ENCODE peak calls at places on chromosomes 13 and 19, in nine cellular contexts. M is H1; R is stimulated activated CD4-positive, alpha-beta T cell treated with anti-CD3 and anti-CD28 coated beads, Interleukin-4, amount 100 ng/mL, for 24 hours; S is activated CD4-positive, alpha-beta memory T cell treated with anti-CD3 and anti-CD28 coated beads, Interleukin-2, amount 10 ng/mL, durations not matched to agents 7 days and 5 days; Q is glutamatergic neuron; G is GM04504; P is stimulated activated CD8-positive, alpha-beta memory T cell treated with anti-CD3 and anti-CD28 coated beads, Interleukin-12 subunit alpha, Interleukin-12 subunit beta, amount 100 ng/mL, for 1 hour; V is NCI-H446; D is activated T-cell treated with anti-CD3 and anti-CD28 coated beads, Interleukin-2, amount 50 U/mL, for 72 hours. N is an unnamed sample.
A peak's percentile ranks its signal among the peaks of the same experiment; 100 is the strongest.

GRCh38 chr13:109355129-109355528 is 431.3 kb downstream of the IRS2 start:
- DNase-seq in G (no peak), V (no peak), Q (no peak), S (no peak), M (no peak), D (no peak), R (no peak), P (no peak), N (no peak)

GRCh38 chr13:48500652-48501197 is 32.2 kb downstream of the RCBTB2 start:
- DNase-seq in S (no peak), D (no peak), Q (no peak), R (no peak), V (no peak), G (peak; percentile 74), M (no peak), P (no peak), N (no peak)

GRCh38 chr13:100063333-100063732 is 25.6 kb upstream of the PCCA start:
- DNase-seq in R (no peak), G (no peak), D (no peak), Q (no peak), S (no peak), V (no peak), M (no peak), P (no peak), N (no peak)

GRCh38 chr13:101640797-101641400 is 188.4 kb downstream of the ITGBL1 start:
- DNase-seq in P (no peak), V (no peak), D (no peak), Q (no peak), S (no peak), M (no peak), R (no peak), G (peak; percentile 40), N (no peak)

GRCh38 chr13:46666727-46667456 is 113.9 kb downstream of the LRCH1 start:
- DNase-seq in D (no peak), P (no peak), R (no peak), Q (peak; percentile 49), M (peak; percentile 25), S (no peak), V (peak; percentile 84), G (no peak), N (no peak)

GRCh38 chr19:15115080-15115479 is 7.9 kb downstream of the SYDE1 start:
- DNase-seq in G (no peak), V (no peak), P (no peak), S (no peak), R (no peak), Q (no peak), M (no peak), D (no peak), N (peak; percentile 44)

GRCh38 chr19:5960005-5961001 is 17.6 kb downstream of the RANBP3 start:
- DNase-seq in V (peak; percentile 54), G (no peak), R (no peak), P (no peak), Q (no peak), D (no peak), M (no peak), S (no peak), N (no peak)

GRCh38 chr13:100195568-100195967 is 106.7 kb downstream of the PCCA start:
- DNase-seq in D (no peak), G (no peak), R (no peak), Q (no peak), M (peak; percentile 9), P (no peak), V (no peak), S (no peak), N (no peak)

GRCh38 chr19:17025361-17025760 is 1.2 kb downstream of the CPAMD8 start:
- DNase-seq in P (no peak), M (no peak), S (no peak), G (no peak), Q (no peak), D (no peak), R (no peak), V (no peak), N (no peak)

N was measured in omental fat pad.